ENCODE peak calls at places on chromosomes 1 and 21, in seven cellular contexts. P is GM23338, X is fibroblast of lung, B is hepatocyte, Y is Karpas-422, M is MM.1S, O is mammary epithelial cell. S is an unnamed sample.
A peak's percentile ranks its signal among the peaks of the same experiment; 100 is the strongest.

GRCh38 chr21:27201197-27201596 is 234.3 kb upstream of the ADAMTS5 start:
- DNase-seq in P (no peak), X (peak; percentile 38), B (no peak), Y (no peak), M (no peak), O (no peak), S (no peak)

GRCh38 chr1:31689821-31690220 is 14.0 kb downstream of the COL16A1 start:
- DNase-seq in P (no peak), X (peak; percentile 99), B (peak; percentile 39), Y (no peak), M (no peak), O (peak; percentile 95), S (no peak)

GRCh38 chr1:209485167-209485566 is 98.3 kb upstream of the CAMK1G start:
- DNase-seq in P (no peak), X (peak; percentile 62), B (peak; percentile 46), Y (no peak), M (no peak), O (peak; percentile 96), S (no peak)

GRCh38 chr1:94713472-94714141 is 106.5 kb upstream of the SLC44A3 start:
- DNase-seq in P (peak; percentile 94), X (peak; percentile 97), B (peak; percentile 94), Y (no peak), M (no peak), O (peak; percentile 98), S (no peak)

GRCh38 chr1:24714859-24715520 is 30.3 kb upstream of the CLIC4 start:
- DNase-seq in P (no peak), X (peak; percentile 93), B (no peak), Y (no peak), M (no peak), O (peak; percentile 85), S (no peak)

GRCh38 chr1:223853748-223854147 is 8.0 kb upstream of the TP53BP2 start:
- DNase-seq in P (no peak), X (no peak), B (no peak), Y (no peak), M (peak; percentile 55), O (no peak), S (no peak)

GRCh38 chr21:33554982-33555344 is 12.1 kb downstream of the SON start:
- DNase-seq in P (no peak), X (no peak), B (no peak), Y (no peak), M (no peak), O (no peak), S (no peak)

GRCh38 chr1:223479718-223480425 is 86.7 kb downstream of the CCDC185 start:
- DNase-seq in P (peak; percentile 39), X (peak; percentile 22), B (peak; percentile 21), Y (no peak), M (no peak), O (no peak), S (no peak)

GRCh38 chr1:217660353-217661062 is 29.4 kb downstream of the SPATA17 start:
- DNase-seq in P (peak; percentile 49), X (peak; percentile 88), B (peak; percentile 26), Y (peak; percentile 71), M (peak; percentile 44), O (peak; percentile 98), S (no peak)

GRCh38 chr1:226355679-226356583 is 47.0 kb upstream of the LIN9 start:
- DNase-seq in P (no peak), X (no peak), B (no peak), Y (peak; percentile 96), M (peak; percentile 80), O (no peak), S (no peak)

GRCh38 chr21:46098303-46099141 is 610 bp downstream of the COL6A2 start:
- DNase-seq in P (peak; percentile 62), X (no peak), B (peak; percentile 37), Y (no peak), M (no peak), O (no peak), S (no peak)

GRCh38 chr1:98452162-98452561 is 209.4 kb upstream of the SNX7 start:
- DNase-seq in P (no peak), X (no peak), B (no peak), Y (no peak), M (no peak), O (no peak), S (no peak)

GRCh38 chr1:85240174-85240601 is 19.3 kb downstream of the C1orf52 start:
- DNase-seq in P (peak; percentile 69), X (peak; percentile 44), B (no peak), Y (no peak), M (no peak), O (no peak), S (no peak)

GRCh38 chr1:27601771-27602509 is 2.0 kb downstream of the AHDC1 start:
- DNase-seq in P (no peak), X (peak; percentile 45), B (peak; percentile 60), Y (no peak), M (no peak), O (peak; percentile 36), S (peak; percentile 51)

GRCh38 chr1:182604835-182605164 is 611 bp upstream of the RGS16 start:
- DNase-seq in P (no peak), X (no peak), B (no peak), Y (no peak), M (no peak), O (no peak), S (no peak)

GRCh38 chr1:30637183-30637969 is 86.0 kb downstream of the MATN1 start:
- DNase-seq in P (no peak), X (no peak), B (no peak), Y (no peak), M (no peak), O (no peak), S (no peak)

GRCh38 chr1:65681101-65681500 is 111.6 kb upstream of the PDE4B start:
- DNase-seq in P (no peak), X (peak; percentile 72), B (no peak), Y (peak; percentile 16), M (no peak), O (peak; percentile 2), S (no peak)

GRCh38 chr1:55993608-55994251 is 585.6 kb downstream of the PLPP3 start:
- DNase-seq in P (no peak), X (no peak), B (no peak), Y (no peak), M (no peak), O (no peak), S (no peak)

GRCh38 chr1:77267035-77267434 is 14.8 kb upstream of the AK5 start:
- DNase-seq in P (no peak), X (no peak), B (no peak), Y (no peak), M (no peak), O (no peak), S (no peak)

GRCh38 chr1:159012495-159012894 is 2.8 kb downstream of the IFI16 start:
- DNase-seq in P (no peak), X (peak; percentile 42), B (no peak), Y (peak; percentile 49), M (peak; percentile 96), O (peak; percentile 6), S (peak; percentile 84)

GRCh38 chr1:218171302-218171893 is 113.7 kb upstream of the RRP15 start:
- DNase-seq in P (peak; percentile 49), X (peak; percentile 26), B (peak; percentile 39), Y (peak; percentile 84), M (peak; percentile 69), O (peak; percentile 16), S (no peak)

GRCh38 chr21:17726047-17726446 is 93.1 kb downstream of the C21orf91 start:
- DNase-seq in P (peak; percentile 43), X (no peak), B (no peak), Y (no peak), M (no peak), O (no peak), S (no peak)

GRCh38 chr1:77288275-77288674 is 6.5 kb downstream of the AK5 start:
- DNase-seq in P (no peak), X (no peak), B (no peak), Y (no peak), M (no peak), O (peak; percentile 13), S (no peak)

GRCh38 chr1:53295295-53295694 is 32.6 kb downstream of the LRP8 start:
- DNase-seq in P (no peak), X (no peak), B (no peak), Y (no peak), M (no peak), O (no peak), S (no peak)

GRCh38 chr1:1058088-1058905 is 15.8 kb downstream of the RNF223 start:
- DNase-seq in P (no peak), X (no peak), B (no peak), Y (no peak), M (no peak), O (no peak), S (no peak)

GRCh38 chr1:236869911-236870310 is 74.8 kb downstream of the MTR start:
- DNase-seq in P (no peak), X (no peak), B (no peak), Y (no peak), M (no peak), O (no peak), S (no peak)

GRCh38 chr1:200892546-200892945 is 2.2 kb upstream of the INAVA start:
- DNase-seq in P (peak; percentile 63), X (no peak), B (no peak), Y (no peak), M (peak; percentile 21), O (no peak), S (no peak)

GRCh38 chr21:37467082-37467481 is 100.5 kb downstream of the DYRK1A start:
- DNase-seq in P (no peak), X (no peak), B (no peak), Y (no peak), M (no peak), O (no peak), S (no peak)

GRCh38 chr1:59487335-59488031 is 190.6 kb downstream of the FGGY start:
- DNase-seq in P (no peak), X (peak; percentile 75), B (peak; percentile 40), Y (no peak), M (peak; percentile 66), O (peak; percentile 83), S (no peak)
- H2AFZ ChIP-seq in P (no peak overlapping the region), X (no peak overlapping the region), B (peak overlapping the region; percentile 8), Y (no peak overlapping the region), M (peak overlapping the region; percentile 33), O (peak overlapping the region; percentile 83), S (no peak overlapping the region)

GRCh38 chr1:161482610-161483009 is 22.6 kb upstream of the FCGR2A start:
- DNase-seq in P (no peak), X (no peak), B (no peak), Y (no peak), M (no peak), O (peak; percentile 31), S (no peak)
- H2AFZ ChIP-seq in P (no peak overlapping the region), X (no peak overlapping the region), B (no peak overlapping the region), Y (no peak overlapping the region), M (no peak overlapping the region), O (no peak overlapping the region), S (no peak overlapping the region)

DNA sequence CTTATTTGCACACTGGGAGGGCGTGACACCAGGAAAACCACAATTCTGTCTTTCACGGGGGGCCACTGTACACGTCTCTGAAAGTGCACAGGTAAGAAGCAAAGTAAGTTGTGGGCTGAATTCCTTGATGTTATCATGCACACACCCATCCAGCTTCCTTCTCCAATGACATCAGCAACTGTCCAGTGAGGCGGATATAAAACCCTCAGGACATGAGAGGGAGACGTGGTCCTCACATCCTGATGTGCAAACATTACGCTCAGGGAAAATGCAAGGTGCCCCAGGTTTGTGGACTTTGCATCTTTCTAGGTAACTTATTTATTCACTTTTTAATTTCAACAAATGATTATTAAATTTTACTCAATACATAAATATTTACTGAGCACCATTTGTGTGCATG is 3.0 kb downstream of the TFF1 start:
- DNase-seq in P (no peak), X (no peak), B (no peak), Y (no peak), M (no peak), O (no peak), S (no peak)
- H2AFZ ChIP-seq in P (no peak overlapping the region), X (no peak overlapping the region), B (no peak overlapping the region), Y (no peak overlapping the region), M (no peak overlapping the region), O (no peak overlapping the region), S (no peak overlapping the region)

GRCh38 chr1:201949491-201949890 is 3.1 kb upstream of the LMOD1 start:
- DNase-seq in P (no peak), X (no peak), B (no peak), Y (no peak), M (peak; percentile 33), O (no peak), S (no peak)
- H2AFZ ChIP-seq in P (no peak overlapping the region), X (no peak overlapping the region), B (no peak overlapping the region), Y (no peak overlapping the region), M (no peak overlapping the region), O (no peak overlapping the region), S (no peak overlapping the region)

S was measured in DND-41.